ENCODE peak calls at places on chromosomes 16 and 17, in ten cellular contexts. One of them, this sample, is unnamed.

GRCh38 chr17:1485748-1486376 is 6.6 kb downstream of the MYO1C start:
- DNase-seq in mammary epithelial cell: peak; percentile 26
- DNase-seq in stomach: peak; percentile 73
- DNase-seq in colonic mucosa: peak; percentile 74
- DNase-seq in fibroblast of mammary gland: peak; percentile 50
- DNase-seq in upper lobe of right lung: peak; percentile 87
- DNase-seq in GM12878: no peak
- DNase-seq in heart right ventricle: peak; percentile 83
- DNase-seq in cardiac fibroblast: peak; percentile 71
- DNase-seq in adipocyte: peak; percentile 79
- DNase-seq in this sample: peak; percentile 46

GRCh38 chr17:61479493-61480413 is 27.5 kb downstream of the TBX4 start:
- DNase-seq in fibroblast of mammary gland: no peak
- DNase-seq in heart right ventricle: no peak
- DNase-seq in GM12878: no peak
- DNase-seq in adipocyte: no peak
- DNase-seq in cardiac fibroblast: no peak
- DNase-seq in mammary epithelial cell: no peak
- DNase-seq in stomach: no peak
- DNase-seq in colonic mucosa: no peak
- DNase-seq in upper lobe of right lung: no peak
- DNase-seq in this sample: no peak

GRCh38 chr17:16872836-16873653 is 98.9 kb downstream of the TNFRSF13B start:
- DNase-seq in fibroblast of mammary gland: peak; percentile 13
- DNase-seq in adipocyte: peak; percentile 6
- DNase-seq in mammary epithelial cell: peak; percentile 8
- DNase-seq in stomach: peak; percentile 45
- DNase-seq in heart right ventricle: no peak
- DNase-seq in upper lobe of right lung: peak; percentile 75
- DNase-seq in colonic mucosa: peak; percentile 64
- DNase-seq in cardiac fibroblast: peak; percentile 6
- DNase-seq in GM12878: no peak
- DNase-seq in this sample: peak; percentile 42

GRCh38 chr16:74973304-74973703 is 11.6 kb downstream of the WDR59 start:
- DNase-seq in colonic mucosa: no peak
- DNase-seq in mammary epithelial cell: no peak
- DNase-seq in heart right ventricle: no peak
- DNase-seq in fibroblast of mammary gland: no peak
- DNase-seq in cardiac fibroblast: no peak
- DNase-seq in upper lobe of right lung: no peak
- DNase-seq in adipocyte: no peak
- DNase-seq in stomach: no peak
- DNase-seq in GM12878: no peak
- DNase-seq in this sample: no peak

GRCh38 chr16:80670170-80670865 is 129.5 kb downstream of the DYNLRB2 start:
- DNase-seq in GM12878: no peak
- DNase-seq in upper lobe of right lung: no peak
- DNase-seq in heart right ventricle: no peak
- DNase-seq in fibroblast of mammary gland: no peak
- DNase-seq in colonic mucosa: no peak
- DNase-seq in cardiac fibroblast: no peak
- DNase-seq in mammary epithelial cell: no peak
- DNase-seq in stomach: no peak
- DNase-seq in adipocyte: no peak
- DNase-seq in this sample: no peak

GRCh38 chr16:3519581-3519980 is 18.8 kb downstream of the CLUAP1 start:
- DNase-seq in fibroblast of mammary gland: no peak
- DNase-seq in colonic mucosa: no peak
- DNase-seq in stomach: no peak
- DNase-seq in adipocyte: no peak
- DNase-seq in cardiac fibroblast: no peak
- DNase-seq in heart right ventricle: no peak
- DNase-seq in mammary epithelial cell: no peak
- DNase-seq in upper lobe of right lung: no peak
- DNase-seq in GM12878: no peak
- DNase-seq in this sample: no peak

GRCh38 chr17:76404976-76405563 is 20.7 kb downstream of the SPHK1 start:
- DNase-seq in mammary epithelial cell: no peak
- DNase-seq in colonic mucosa: no peak
- DNase-seq in fibroblast of mammary gland: peak; percentile 26
- DNase-seq in heart right ventricle: no peak
- DNase-seq in stomach: peak; percentile 32
- DNase-seq in cardiac fibroblast: no peak
- DNase-seq in adipocyte: no peak
- DNase-seq in upper lobe of right lung: no peak
- DNase-seq in GM12878: no peak
- DNase-seq in this sample: no peak

GRCh38 chr16:81500833-81501521 is 56.4 kb downstream of the CMIP start:
- DNase-seq in stomach: no peak
- DNase-seq in cardiac fibroblast: peak; percentile 34
- DNase-seq in fibroblast of mammary gland: no peak
- DNase-seq in upper lobe of right lung: no peak
- DNase-seq in heart right ventricle: no peak
- DNase-seq in GM12878: no peak
- DNase-seq in adipocyte: peak; percentile 57
- DNase-seq in colonic mucosa: no peak
- DNase-seq in mammary epithelial cell: peak; percentile 95
- DNase-seq in this sample: no peak

GRCh38 chr17:78933025-78933958 is 8.1 kb upstream of the TIMP2 start:
- DNase-seq in upper lobe of right lung: no peak
- DNase-seq in GM12878: peak; percentile 45
- DNase-seq in fibroblast of mammary gland: peak; percentile 99
- DNase-seq in colonic mucosa: peak; percentile 40
- DNase-seq in adipocyte: peak; percentile 96
- DNase-seq in heart right ventricle: no peak
- DNase-seq in cardiac fibroblast: peak; percentile 96
- DNase-seq in stomach: peak; percentile 64
- DNase-seq in mammary epithelial cell: peak; percentile 89
- DNase-seq in this sample: peak; percentile 27
- H3K4me3 ChIP-seq in upper lobe of right lung: no peak overlapping the region
- H3K4me3 ChIP-seq in GM12878: no peak overlapping the region
- H3K4me3 ChIP-seq in fibroblast of mammary gland: peak overlapping the region; percentile 26
- H3K4me3 ChIP-seq in colonic mucosa: no peak overlapping the region
- H3K4me3 ChIP-seq in adipocyte: peak overlapping the region; percentile 48
- H3K4me3 ChIP-seq in heart right ventricle: no peak overlapping the region
- H3K4me3 ChIP-seq in cardiac fibroblast: peak overlapping the region; percentile 19
- H3K4me3 ChIP-seq in stomach: peak overlapping the region; percentile 17
- H3K4me3 ChIP-seq in mammary epithelial cell: no peak overlapping the region
- H3K4me3 ChIP-seq in this sample: no peak overlapping the region

GRCh38 chr16:88533381-88533831 is 36.8 kb upstream of the ZC3H18 start:
- DNase-seq in heart right ventricle: no peak
- DNase-seq in upper lobe of right lung: no peak
- DNase-seq in colonic mucosa: no peak
- DNase-seq in cardiac fibroblast: peak; percentile 30
- DNase-seq in fibroblast of mammary gland: peak; percentile 31
- DNase-seq in stomach: no peak
- DNase-seq in GM12878: no peak
- DNase-seq in adipocyte: peak; percentile 68
- DNase-seq in mammary epithelial cell: no peak
- DNase-seq in this sample: no peak

GRCh38 chr16:88533945-88534641 is 36.1 kb upstream of the ZC3H18 start:
- DNase-seq in stomach: peak; percentile 59
- DNase-seq in fibroblast of mammary gland: peak; percentile 38
- DNase-seq in mammary epithelial cell: peak; percentile 55
- DNase-seq in colonic mucosa: peak; percentile 75
- DNase-seq in adipocyte: peak; percentile 89
- DNase-seq in GM12878: no peak
- DNase-seq in cardiac fibroblast: peak; percentile 69
- DNase-seq in heart right ventricle: peak; percentile 68
- DNase-seq in upper lobe of right lung: peak; percentile 91
- DNase-seq in this sample: no peak

GRCh38 chr16:88535181-88535856 is 34.9 kb upstream of the ZC3H18 start:
- DNase-seq in mammary epithelial cell: no peak
- DNase-seq in heart right ventricle: no peak
- DNase-seq in GM12878: no peak
- DNase-seq in stomach: no peak
- DNase-seq in fibroblast of mammary gland: no peak
- DNase-seq in colonic mucosa: no peak
- DNase-seq in upper lobe of right lung: no peak
- DNase-seq in adipocyte: no peak
- DNase-seq in cardiac fibroblast: no peak
- DNase-seq in this sample: no peak

GRCh38 chr16:88535857-88536222 is 34.4 kb upstream of the ZC3H18 start:
- DNase-seq in stomach: no peak
- DNase-seq in mammary epithelial cell: no peak
- DNase-seq in GM12878: no peak
- DNase-seq in fibroblast of mammary gland: no peak
- DNase-seq in upper lobe of right lung: no peak
- DNase-seq in cardiac fibroblast: no peak
- DNase-seq in heart right ventricle: no peak
- DNase-seq in colonic mucosa: no peak
- DNase-seq in adipocyte: no peak
- DNase-seq in this sample: no peak

DNA sequence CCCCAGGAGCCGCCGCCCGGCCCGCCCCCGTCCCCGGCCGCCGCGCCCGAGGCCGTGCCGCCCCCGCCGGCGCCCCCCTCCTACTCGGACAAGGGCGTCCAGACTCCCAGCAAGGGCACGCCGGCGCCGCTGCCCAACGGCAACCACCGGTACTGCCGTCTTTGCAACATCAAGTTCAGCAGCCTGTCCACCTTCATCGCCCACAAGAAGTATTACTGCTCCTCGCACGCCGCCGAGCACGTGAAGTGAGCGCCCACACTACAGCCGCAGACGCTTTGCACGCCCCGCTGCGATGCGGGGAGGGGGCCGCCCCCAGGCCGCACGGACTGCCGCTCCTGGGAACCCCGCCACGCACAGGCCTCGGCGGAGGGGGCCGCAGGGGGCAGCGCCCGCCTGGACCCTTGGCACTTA is 35.5 kb upstream of the ZC3H18 start:
- DNase-seq in stomach: no peak
- DNase-seq in GM12878: no peak
- DNase-seq in cardiac fibroblast: peak; percentile 50
- DNase-seq in fibroblast of mammary gland: peak; percentile 37
- DNase-seq in mammary epithelial cell: no peak
- DNase-seq in heart right ventricle: no peak
- DNase-seq in upper lobe of right lung: peak; percentile 82
- DNase-seq in adipocyte: peak; percentile 74
- DNase-seq in colonic mucosa: no peak
- DNase-seq in this sample: no peak
- H3K4me3 ChIP-seq in stomach: peak overlapping the region; percentile 54
- H3K4me3 ChIP-seq in GM12878: peak overlapping the region; percentile 70
- H3K4me3 ChIP-seq in cardiac fibroblast: peak overlapping the region; percentile 29
- H3K4me3 ChIP-seq in fibroblast of mammary gland: no peak overlapping the region
- H3K4me3 ChIP-seq in mammary epithelial cell: peak overlapping the region; percentile 56
- H3K4me3 ChIP-seq in heart right ventricle: no peak overlapping the region
- H3K4me3 ChIP-seq in upper lobe of right lung: peak overlapping the region; percentile 53
- H3K4me3 ChIP-seq in adipocyte: peak overlapping the region; percentile 75
- H3K4me3 ChIP-seq in colonic mucosa: peak overlapping the region; percentile 50
- H3K4me3 ChIP-seq in this sample: peak overlapping the region; percentile 61

GRCh38 chr16:10583269-10583668 is 2.9 kb upstream of the EMP2 start:
- DNase-seq in heart right ventricle: no peak
- DNase-seq in mammary epithelial cell: no peak
- DNase-seq in fibroblast of mammary gland: no peak
- DNase-seq in upper lobe of right lung: no peak
- DNase-seq in cardiac fibroblast: no peak
- DNase-seq in colonic mucosa: no peak
- DNase-seq in adipocyte: no peak
- DNase-seq in GM12878: no peak
- DNase-seq in stomach: no peak
- DNase-seq in this sample: no peak

GRCh38 chr16:10581507-10581906 is 1.1 kb upstream of the EMP2 start:
- DNase-seq in heart right ventricle: no peak
- DNase-seq in colonic mucosa: no peak
- DNase-seq in stomach: no peak
- DNase-seq in adipocyte: peak; percentile 44
- DNase-seq in upper lobe of right lung: no peak
- DNase-seq in fibroblast of mammary gland: no peak
- DNase-seq in GM12878: no peak
- DNase-seq in cardiac fibroblast: peak; percentile 42
- DNase-seq in mammary epithelial cell: no peak
- DNase-seq in this sample: no peak

GRCh38 chr16:10587622-10588021 is 7.2 kb upstream of the EMP2 start:
- DNase-seq in cardiac fibroblast: no peak
- DNase-seq in heart right ventricle: no peak
- DNase-seq in GM12878: no peak
- DNase-seq in colonic mucosa: no peak
- DNase-seq in adipocyte: no peak
- DNase-seq in stomach: no peak
- DNase-seq in mammary epithelial cell: no peak
- DNase-seq in upper lobe of right lung: no peak
- DNase-seq in fibroblast of mammary gland: no peak
- DNase-seq in this sample: no peak

GRCh38 chr16:10589106-10589505 is 8.7 kb upstream of the EMP2 start:
- DNase-seq in cardiac fibroblast: no peak
- DNase-seq in heart right ventricle: no peak
- DNase-seq in mammary epithelial cell: no peak
- DNase-seq in GM12878: no peak
- DNase-seq in colonic mucosa: no peak
- DNase-seq in upper lobe of right lung: no peak
- DNase-seq in adipocyte: no peak
- DNase-seq in stomach: no peak
- DNase-seq in fibroblast of mammary gland: no peak
- DNase-seq in this sample: no peak

GRCh38 chr16:10584956-10585561 is 4.7 kb upstream of the EMP2 start:
- DNase-seq in fibroblast of mammary gland: peak; percentile 89
- DNase-seq in colonic mucosa: no peak
- DNase-seq in adipocyte: no peak
- DNase-seq in mammary epithelial cell: peak; percentile 66
- DNase-seq in upper lobe of right lung: no peak
- DNase-seq in heart right ventricle: no peak
- DNase-seq in stomach: no peak
- DNase-seq in GM12878: no peak
- DNase-seq in cardiac fibroblast: no peak
- DNase-seq in this sample: no peak
- H3K4me3 ChIP-seq in fibroblast of mammary gland: no peak overlapping the region
- H3K4me3 ChIP-seq in colonic mucosa: no peak overlapping the region
- H3K4me3 ChIP-seq in adipocyte: no peak overlapping the region
- H3K4me3 ChIP-seq in mammary epithelial cell: no peak overlapping the region
- H3K4me3 ChIP-seq in upper lobe of right lung: no peak overlapping the region
- H3K4me3 ChIP-seq in heart right ventricle: no peak overlapping the region
- H3K4me3 ChIP-seq in stomach: no peak overlapping the region
- H3K4me3 ChIP-seq in GM12878: no peak overlapping the region
- H3K4me3 ChIP-seq in cardiac fibroblast: no peak overlapping the region
- H3K4me3 ChIP-seq in this sample: no peak overlapping the region

GRCh38 chr16:66486199-66486772 is 59.2 kb downstream of the BEAN1 start:
- DNase-seq in GM12878: no peak
- DNase-seq in cardiac fibroblast: no peak
- DNase-seq in stomach: peak; percentile 17
- DNase-seq in adipocyte: no peak
- DNase-seq in fibroblast of mammary gland: no peak
- DNase-seq in colonic mucosa: no peak
- DNase-seq in upper lobe of right lung: no peak
- DNase-seq in mammary epithelial cell: no peak
- DNase-seq in heart right ventricle: no peak
- DNase-seq in this sample: no peak

GRCh38 chr16:66484453-66485213 is 57.5 kb downstream of the BEAN1 start:
- DNase-seq in fibroblast of mammary gland: no peak
- DNase-seq in mammary epithelial cell: no peak
- DNase-seq in stomach: no peak
- DNase-seq in cardiac fibroblast: no peak
- DNase-seq in colonic mucosa: no peak
- DNase-seq in upper lobe of right lung: no peak
- DNase-seq in heart right ventricle: no peak
- DNase-seq in GM12878: no peak
- DNase-seq in adipocyte: no peak
- DNase-seq in this sample: no peak

GRCh38 chr16:66486773-66487579 is 59.9 kb downstream of the BEAN1 start:
- DNase-seq in heart right ventricle: peak; percentile 38
- DNase-seq in adipocyte: peak; percentile 77
- DNase-seq in fibroblast of mammary gland: peak; percentile 92
- DNase-seq in GM12878: no peak
- DNase-seq in mammary epithelial cell: peak; percentile 52
- DNase-seq in upper lobe of right lung: no peak
- DNase-seq in cardiac fibroblast: peak; percentile 95
- DNase-seq in colonic mucosa: no peak
- DNase-seq in stomach: peak; percentile 24
- DNase-seq in this sample: no peak

GRCh38 chr16:66483689-66484452 is 56.8 kb downstream of the BEAN1 start:
- DNase-seq in cardiac fibroblast: peak; percentile 81
- DNase-seq in heart right ventricle: peak; percentile 83
- DNase-seq in colonic mucosa: peak; percentile 81
- DNase-seq in mammary epithelial cell: peak; percentile 51
- DNase-seq in fibroblast of mammary gland: peak; percentile 67
- DNase-seq in upper lobe of right lung: peak; percentile 91
- DNase-seq in stomach: peak; percentile 76
- DNase-seq in adipocyte: peak; percentile 91
- DNase-seq in GM12878: no peak
- DNase-seq in this sample: peak; percentile 62

GRCh38 chr16:66485361-66485760 is 58.3 kb downstream of the BEAN1 start:
- DNase-seq in stomach: no peak
- DNase-seq in GM12878: no peak
- DNase-seq in colonic mucosa: no peak
- DNase-seq in fibroblast of mammary gland: no peak
- DNase-seq in mammary epithelial cell: no peak
- DNase-seq in upper lobe of right lung: no peak
- DNase-seq in adipocyte: no peak
- DNase-seq in heart right ventricle: no peak
- DNase-seq in cardiac fibroblast: no peak
- DNase-seq in this sample: no peak
- H3K4me3 ChIP-seq in stomach: no peak overlapping the region
- H3K4me3 ChIP-seq in GM12878: no peak overlapping the region
- H3K4me3 ChIP-seq in colonic mucosa: no peak overlapping the region
- H3K4me3 ChIP-seq in fibroblast of mammary gland: no peak overlapping the region
- H3K4me3 ChIP-seq in mammary epithelial cell: no peak overlapping the region
- H3K4me3 ChIP-seq in upper lobe of right lung: no peak overlapping the region
- H3K4me3 ChIP-seq in adipocyte: no peak overlapping the region
- H3K4me3 ChIP-seq in heart right ventricle: no peak overlapping the region
- H3K4me3 ChIP-seq in cardiac fibroblast: no peak overlapping the region
- H3K4me3 ChIP-seq in this sample: no peak overlapping the region

This sample was measured in small intestine.